ENCODE peak calls at places on chromosomes 4 and X, in four cellular contexts. K is cardiac muscle cell, Z is astrocyte of the spinal cord, A is A549. T is an unnamed sample.

GRCh38 chr4:3178351-3178750 is 70.6 kb upstream of the MSANTD1 start:
- DNase-seq in K (no peak), Z (no peak), A (no peak), T (no peak)

GRCh38 chrX:82765806-82766205 is 742.3 kb upstream of the POU3F4 start:
- DNase-seq in K (no peak), Z (peak), A (no peak), T (no peak)

GRCh38 chr4:151641167-151641566 is 119.6 kb downstream of the GATB start:
- DNase-seq in K (peak), Z (peak), A (no peak), T (no peak)

GRCh38 chr4:7821245-7822165 is 118.2 kb downstream of the AFAP1 start:
- DNase-seq in K (peak), Z (no peak), A (no peak), T (no peak)

GRCh38 chr4:2574058-2574457 is 37.6 kb downstream of the FAM193A start:
- DNase-seq in K (no peak), Z (no peak), A (no peak), T (no peak)

GRCh38 chrX:3184176-3184930 is 143.1 kb downstream of the ARSF start:
- DNase-seq in K (peak), Z (peak), A (no peak), T (no peak)

GRCh38 chrX:103681443-103681842 is 5.1 kb downstream of the MORF4L2 start:
- DNase-seq in K (peak), Z (no peak), A (no peak), T (no peak)

GRCh38 chrX:136034622-136035021 is 49.4 kb downstream of the SLC9A6 start:
- DNase-seq in K (peak), Z (peak), A (no peak), T (no peak)

GRCh38 chr4:83204731-83205130 is 79.9 kb downstream of the COQ2 start:
- DNase-seq in K (no peak), Z (no peak), A (no peak), T (no peak)

GRCh38 chr4:118683513-118683912 is 1.7 kb upstream of the METTL14 start:
- DNase-seq in K (peak), Z (no peak), A (no peak), T (no peak)

GRCh38 chr4:118682928-118683327 is 2.3 kb upstream of the METTL14 start:
- DNase-seq in K (peak), Z (peak), A (peak), T (peak)

GRCh38 chr4:118680808-118681207 is 4.4 kb upstream of the METTL14 start:
- DNase-seq in K (no peak), Z (no peak), A (no peak), T (no peak)

GRCh38 chr4:118684873-118685811 is at the start of gene METTL14:
- DNase-seq in K (peak), Z (peak), A (peak), T (peak)
- TF ChIP-seq CTCF in K (no peak), Z (no peak), A (no peak), T (no peak)

GRCh38 chrX:39162322-39162721 is 361.1 kb downstream of the MID1IP1 start:
- DNase-seq in K (no peak), Z (no peak), A (no peak), T (no peak)
- TF ChIP-seq CTCF in K (no peak), Z (no peak), A (no peak), T (no peak)

GRCh38 chr4:39528056-39528465 is 822 bp upstream of the UGDH start:
- DNase-seq in K (peak), Z (no peak), A (peak), T (no peak)

GRCh38 chr4:39526810-39527295 is 386 bp downstream of the UGDH start:
- DNase-seq in K (no peak), Z (no peak), A (no peak), T (no peak)

GRCh38 chr4:39526283-39526682 is 956 bp downstream of the UGDH start:
- DNase-seq in K (no peak), Z (peak), A (no peak), T (no peak)

GRCh38 chr4:39529534-39529933 is 2.3 kb upstream of the UGDH start:
- DNase-seq in K (no peak), Z (no peak), A (no peak), T (no peak)

GRCh38 chr4:39527296-39528055 is at the start of gene UGDH:
- DNase-seq in K (peak), Z (peak), A (peak), T (peak)
- TF ChIP-seq CTCF in K (peak), Z (peak), A (peak), T (no peak)

GRCh38 chrX:134603806-134604700 is 54.2 kb downstream of the PLAC1 start:
- DNase-seq in K (peak), Z (peak), A (peak), T (no peak)
- TF ChIP-seq CTCF in K (peak), Z (peak), A (no peak), T (no peak)